ENCODE peak calls at places on chromosomes 16 and 17, in eight cellular contexts. One of them, this sample, is unnamed.

GRCh38 chr16:23700509-23700908 is 12.5 kb downstream of the ERN2 start:
- DNase-seq in SIG-M5: no peak
- DNase-seq in NCI-H1105 treated with DMSO at 0.1 percent for 48 hours: peak; percentile 2
- DNase-seq in GM12892: no peak
- DNase-seq in activated naive CD4-positive, alpha-beta T cell: no peak
- DNase-seq in brain microvascular endothelial cell: no peak
- DNase-seq in Jurkat, Clone E6-1: no peak
- DNase-seq in AG10803: no peak
- DNase-seq in this sample: no peak

GRCh38 chr17:61408151-61409041 is 8.8 kb downstream of the TBX2 start:
- DNase-seq in NCI-H1105 treated with DMSO at 0.1 percent for 48 hours: no peak
- DNase-seq in brain microvascular endothelial cell: no peak
- DNase-seq in activated naive CD4-positive, alpha-beta T cell: no peak
- DNase-seq in AG10803: no peak
- DNase-seq in Jurkat, Clone E6-1: no peak
- DNase-seq in GM12892: no peak
- DNase-seq in SIG-M5: no peak
- DNase-seq in this sample: no peak

GRCh38 chr16:85192233-85192632 is 80.0 kb upstream of the CIBAR2 start:
- DNase-seq in SIG-M5: no peak
- DNase-seq in GM12892: no peak
- DNase-seq in AG10803: no peak
- DNase-seq in Jurkat, Clone E6-1: no peak
- DNase-seq in activated naive CD4-positive, alpha-beta T cell: no peak
- DNase-seq in brain microvascular endothelial cell: no peak
- DNase-seq in NCI-H1105 treated with DMSO at 0.1 percent for 48 hours: no peak
- DNase-seq in this sample: no peak

GRCh38 chr16:89230210-89230609 is 12.7 kb downstream of the ZNF778 start:
- DNase-seq in brain microvascular endothelial cell: no peak
- DNase-seq in GM12892: no peak
- DNase-seq in Jurkat, Clone E6-1: no peak
- DNase-seq in activated naive CD4-positive, alpha-beta T cell: no peak
- DNase-seq in NCI-H1105 treated with DMSO at 0.1 percent for 48 hours: no peak
- DNase-seq in SIG-M5: no peak
- DNase-seq in AG10803: no peak
- DNase-seq in this sample: no peak

GRCh38 chr17:66964083-66964771 is at the start of gene CACNG4:
- DNase-seq in SIG-M5: no peak
- DNase-seq in AG10803: no peak
- DNase-seq in GM12892: no peak
- DNase-seq in activated naive CD4-positive, alpha-beta T cell: no peak
- DNase-seq in Jurkat, Clone E6-1: no peak
- DNase-seq in NCI-H1105 treated with DMSO at 0.1 percent for 48 hours: peak; percentile 31
- DNase-seq in brain microvascular endothelial cell: no peak
- DNase-seq in this sample: no peak

GRCh38 chr17:48646183-48647102 is 20.3 kb upstream of the HOXB9 start:
- DNase-seq in GM12892: peak; percentile 64
- DNase-seq in Jurkat, Clone E6-1: no peak
- DNase-seq in AG10803: peak; percentile 49
- DNase-seq in SIG-M5: no peak
- DNase-seq in activated naive CD4-positive, alpha-beta T cell: no peak
- DNase-seq in brain microvascular endothelial cell: no peak
- DNase-seq in NCI-H1105 treated with DMSO at 0.1 percent for 48 hours: peak; percentile 45
- DNase-seq in this sample: no peak

GRCh38 chr16:2912330-2913199 is 834 bp downstream of the FLYWCH1 start:
- DNase-seq in GM12892: no peak
- DNase-seq in NCI-H1105 treated with DMSO at 0.1 percent for 48 hours: no peak
- DNase-seq in AG10803: peak; percentile 70
- DNase-seq in activated naive CD4-positive, alpha-beta T cell: peak; percentile 12
- DNase-seq in brain microvascular endothelial cell: peak; percentile 43
- DNase-seq in SIG-M5: no peak
- DNase-seq in Jurkat, Clone E6-1: no peak
- DNase-seq in this sample: no peak

GRCh38 chr17:41793749-41794602 is 7.5 kb upstream of the JUP start:
- DNase-seq in SIG-M5: no peak
- DNase-seq in NCI-H1105 treated with DMSO at 0.1 percent for 48 hours: no peak
- DNase-seq in Jurkat, Clone E6-1: no peak
- DNase-seq in GM12892: no peak
- DNase-seq in AG10803: no peak
- DNase-seq in activated naive CD4-positive, alpha-beta T cell: no peak
- DNase-seq in brain microvascular endothelial cell: no peak
- DNase-seq in this sample: no peak

GRCh38 chr16:28884045-28884444 is 5.8 kb downstream of the ATP2A1 start:
- DNase-seq in Jurkat, Clone E6-1: no peak
- DNase-seq in NCI-H1105 treated with DMSO at 0.1 percent for 48 hours: no peak
- DNase-seq in AG10803: no peak
- DNase-seq in brain microvascular endothelial cell: no peak
- DNase-seq in GM12892: no peak
- DNase-seq in activated naive CD4-positive, alpha-beta T cell: no peak
- DNase-seq in SIG-M5: no peak
- DNase-seq in this sample: no peak

GRCh38 chr17:57281887-57282653 is 25.7 kb downstream of the MSI2 start:
- DNase-seq in Jurkat, Clone E6-1: peak; percentile 80
- DNase-seq in activated naive CD4-positive, alpha-beta T cell: no peak
- DNase-seq in NCI-H1105 treated with DMSO at 0.1 percent for 48 hours: no peak
- DNase-seq in GM12892: no peak
- DNase-seq in AG10803: no peak
- DNase-seq in SIG-M5: no peak
- DNase-seq in brain microvascular endothelial cell: peak; percentile 14
- DNase-seq in this sample: no peak

GRCh38 chr16:48126801-48127644 is 28.8 kb downstream of the ABCC12 start:
- DNase-seq in GM12892: no peak
- DNase-seq in NCI-H1105 treated with DMSO at 0.1 percent for 48 hours: peak; percentile 31
- DNase-seq in SIG-M5: no peak
- DNase-seq in activated naive CD4-positive, alpha-beta T cell: no peak
- DNase-seq in brain microvascular endothelial cell: peak; percentile 95
- DNase-seq in Jurkat, Clone E6-1: no peak
- DNase-seq in AG10803: peak; percentile 98
- DNase-seq in this sample: no peak

GRCh38 chr16:17070882-17071592 is 399.7 kb downstream of the XYLT1 start:
- DNase-seq in AG10803: peak; percentile 23
- DNase-seq in Jurkat, Clone E6-1: peak; percentile 96
- DNase-seq in GM12892: peak; percentile 49
- DNase-seq in SIG-M5: no peak
- DNase-seq in brain microvascular endothelial cell: no peak
- DNase-seq in activated naive CD4-positive, alpha-beta T cell: peak; percentile 40
- DNase-seq in NCI-H1105 treated with DMSO at 0.1 percent for 48 hours: peak; percentile 87
- DNase-seq in this sample: no peak

GRCh38 chr17:2982854-2983636 is 80.4 kb downstream of the OR1D5 start:
- DNase-seq in NCI-H1105 treated with DMSO at 0.1 percent for 48 hours: no peak
- DNase-seq in Jurkat, Clone E6-1: no peak
- DNase-seq in brain microvascular endothelial cell: no peak
- DNase-seq in AG10803: peak; percentile 86
- DNase-seq in SIG-M5: no peak
- DNase-seq in GM12892: no peak
- DNase-seq in activated naive CD4-positive, alpha-beta T cell: no peak
- DNase-seq in this sample: no peak

GRCh38 chr17:40322417-40323315 is 13.7 kb downstream of the RARA start:
- DNase-seq in NCI-H1105 treated with DMSO at 0.1 percent for 48 hours: no peak
- DNase-seq in brain microvascular endothelial cell: peak; percentile 79
- DNase-seq in Jurkat, Clone E6-1: peak; percentile 94
- DNase-seq in activated naive CD4-positive, alpha-beta T cell: peak; percentile 61
- DNase-seq in AG10803: peak; percentile 87
- DNase-seq in GM12892: peak; percentile 81
- DNase-seq in SIG-M5: peak; percentile 94
- DNase-seq in this sample: no peak

GRCh38 chr17:70181866-70182265 is 12.5 kb downstream of the KCNJ2 start:
- DNase-seq in SIG-M5: no peak
- DNase-seq in activated naive CD4-positive, alpha-beta T cell: no peak
- DNase-seq in Jurkat, Clone E6-1: no peak
- DNase-seq in AG10803: no peak
- DNase-seq in NCI-H1105 treated with DMSO at 0.1 percent for 48 hours: no peak
- DNase-seq in brain microvascular endothelial cell: no peak
- DNase-seq in GM12892: no peak
- DNase-seq in this sample: no peak

GRCh38 chr16:49608801-49609200 is 235.2 kb downstream of the C16orf78 start:
- DNase-seq in GM12892: no peak
- DNase-seq in activated naive CD4-positive, alpha-beta T cell: no peak
- DNase-seq in SIG-M5: no peak
- DNase-seq in NCI-H1105 treated with DMSO at 0.1 percent for 48 hours: peak; percentile 4
- DNase-seq in brain microvascular endothelial cell: peak; percentile 48
- DNase-seq in AG10803: peak; percentile 45
- DNase-seq in Jurkat, Clone E6-1: no peak
- DNase-seq in this sample: no peak

GRCh38 chr17:40490289-40490853 is 11.1 kb downstream of the TNS4 start:
- DNase-seq in brain microvascular endothelial cell: peak; percentile 64
- DNase-seq in GM12892: no peak
- DNase-seq in NCI-H1105 treated with DMSO at 0.1 percent for 48 hours: no peak
- DNase-seq in SIG-M5: no peak
- DNase-seq in activated naive CD4-positive, alpha-beta T cell: no peak
- DNase-seq in Jurkat, Clone E6-1: peak; percentile 65
- DNase-seq in AG10803: peak; percentile 86
- DNase-seq in this sample: no peak

GRCh38 chr16:58119509-58119845 is 9.7 kb downstream of the CFAP20 start:
- DNase-seq in SIG-M5: no peak
- DNase-seq in Jurkat, Clone E6-1: no peak
- DNase-seq in brain microvascular endothelial cell: no peak
- DNase-seq in AG10803: no peak
- DNase-seq in activated naive CD4-positive, alpha-beta T cell: no peak
- DNase-seq in NCI-H1105 treated with DMSO at 0.1 percent for 48 hours: peak; percentile 44
- DNase-seq in GM12892: no peak
- DNase-seq in this sample: no peak

GRCh38 chr17:72056727-72057290 is 64.0 kb upstream of the SOX9 start:
- DNase-seq in GM12892: no peak
- DNase-seq in SIG-M5: no peak
- DNase-seq in Jurkat, Clone E6-1: no peak
- DNase-seq in activated naive CD4-positive, alpha-beta T cell: no peak
- DNase-seq in NCI-H1105 treated with DMSO at 0.1 percent for 48 hours: no peak
- DNase-seq in brain microvascular endothelial cell: no peak
- DNase-seq in AG10803: no peak
- DNase-seq in this sample: no peak

GRCh38 chr17:74568116-74568873 is 986 bp upstream of the CD300H start:
- DNase-seq in AG10803: peak; percentile 21
- DNase-seq in activated naive CD4-positive, alpha-beta T cell: no peak
- DNase-seq in GM12892: no peak
- DNase-seq in SIG-M5: no peak
- DNase-seq in brain microvascular endothelial cell: no peak
- DNase-seq in Jurkat, Clone E6-1: no peak
- DNase-seq in NCI-H1105 treated with DMSO at 0.1 percent for 48 hours: no peak
- DNase-seq in this sample: no peak

GRCh38 chr17:60352071-60352470 is 39.9 kb downstream of the USP32 start:
- DNase-seq in SIG-M5: no peak
- DNase-seq in AG10803: no peak
- DNase-seq in GM12892: no peak
- DNase-seq in brain microvascular endothelial cell: no peak
- DNase-seq in Jurkat, Clone E6-1: no peak
- DNase-seq in activated naive CD4-positive, alpha-beta T cell: no peak
- DNase-seq in NCI-H1105 treated with DMSO at 0.1 percent for 48 hours: no peak
- DNase-seq in this sample: no peak

GRCh38 chr16:21179126-21179982 is 20.9 kb downstream of the LDAF1 start:
- DNase-seq in AG10803: no peak
- DNase-seq in Jurkat, Clone E6-1: no peak
- DNase-seq in NCI-H1105 treated with DMSO at 0.1 percent for 48 hours: no peak
- DNase-seq in activated naive CD4-positive, alpha-beta T cell: no peak
- DNase-seq in brain microvascular endothelial cell: no peak
- DNase-seq in SIG-M5: no peak
- DNase-seq in GM12892: no peak
- DNase-seq in this sample: no peak

GRCh38 chr16:1559446-1559975 is 26.0 kb downstream of the TMEM204 start:
- DNase-seq in activated naive CD4-positive, alpha-beta T cell: no peak
- DNase-seq in NCI-H1105 treated with DMSO at 0.1 percent for 48 hours: no peak
- DNase-seq in GM12892: no peak
- DNase-seq in Jurkat, Clone E6-1: peak; percentile 41
- DNase-seq in SIG-M5: no peak
- DNase-seq in AG10803: no peak
- DNase-seq in brain microvascular endothelial cell: no peak
- DNase-seq in this sample: no peak

GRCh38 chr16:3092501-3092991 is 6.5 kb downstream of the ZSCAN10 start:
- DNase-seq in AG10803: no peak
- DNase-seq in Jurkat, Clone E6-1: no peak
- DNase-seq in brain microvascular endothelial cell: no peak
- DNase-seq in SIG-M5: no peak
- DNase-seq in GM12892: no peak
- DNase-seq in NCI-H1105 treated with DMSO at 0.1 percent for 48 hours: no peak
- DNase-seq in activated naive CD4-positive, alpha-beta T cell: no peak
- DNase-seq in this sample: no peak

GRCh38 chr17:10325036-10325435 is 47.8 kb downstream of the MYH13 start:
- DNase-seq in SIG-M5: no peak
- DNase-seq in GM12892: no peak
- DNase-seq in brain microvascular endothelial cell: no peak
- DNase-seq in AG10803: no peak
- DNase-seq in Jurkat, Clone E6-1: no peak
- DNase-seq in NCI-H1105 treated with DMSO at 0.1 percent for 48 hours: no peak
- DNase-seq in activated naive CD4-positive, alpha-beta T cell: no peak
- DNase-seq in this sample: no peak

GRCh38 chr16:80460004-80460403 is 80.8 kb upstream of the DYNLRB2 start:
- DNase-seq in SIG-M5: no peak
- DNase-seq in activated naive CD4-positive, alpha-beta T cell: no peak
- DNase-seq in GM12892: no peak
- DNase-seq in AG10803: peak; percentile 35
- DNase-seq in Jurkat, Clone E6-1: no peak
- DNase-seq in NCI-H1105 treated with DMSO at 0.1 percent for 48 hours: no peak
- DNase-seq in brain microvascular endothelial cell: no peak
- DNase-seq in this sample: no peak